ENCODE peak calls at places on chromosomes 13 and 19, in six cellular contexts. K, R, P, F, U and O are unnamed samples.

GRCh38 chr19:48638831-48639381 is 1.7 kb upstream of the DBP start:
- DNase-seq in K (no peak), R (no peak), P (no peak), F (no peak), U (no peak), O (peak)

GRCh38 chr19:35476149-35476548 is 14.1 kb downstream of the KRTDAP start:
- DNase-seq in K (no peak), R (peak), P (no peak), F (peak), U (peak), O (no peak)

GRCh38 chr13:33218426-33218825 is 67.1 kb downstream of the STARD13 start:
- DNase-seq in K (no peak), R (no peak), P (peak), F (no peak), U (no peak), O (no peak)

GRCh38 chr13:50531917-50532899 is 311.3 kb downstream of the DLEU7 start:
- DNase-seq in K (peak), R (no peak), P (peak), F (peak), U (no peak), O (peak)

GRCh38 chr13:37495046-37495445 is 103.5 kb downstream of the POSTN start:
- DNase-seq in K (no peak), R (no peak), P (peak), F (no peak), U (no peak), O (no peak)

GRCh38 chr19:34306213-34306661 is 51.9 kb downstream of the GARRE1 start:
- DNase-seq in K (no peak), R (no peak), P (no peak), F (no peak), U (no peak), O (no peak)

GRCh38 chr19:17841810-17842662 is 5.7 kb downstream of the JAK3 start:
- DNase-seq in K (peak), R (peak), P (peak), F (peak), U (peak), O (peak)

GRCh38 chr19:13015361-13016231 is 20.3 kb downstream of the NFIX start:
- DNase-seq in K (no peak), R (peak), P (peak), F (no peak), U (peak), O (no peak)

GRCh38 chr19:46224773-46225172 is 4.8 kb upstream of the IGFL1 start:
- DNase-seq in K (no peak), R (no peak), P (peak), F (no peak), U (no peak), O (no peak)
- H3K4me2 ChIP-seq in K (no peak), R (no peak), P (no peak), F (peak), U (no peak), O (no peak)

GRCh38 chr13:31092631-31093030 is 69.1 kb downstream of the HSPH1 start:
- DNase-seq in K (no peak), R (no peak), P (no peak), F (no peak), U (no peak), O (no peak)
- H3K4me2 ChIP-seq in K (no peak), R (no peak), P (no peak), F (no peak), U (no peak), O (no peak)

DNA sequence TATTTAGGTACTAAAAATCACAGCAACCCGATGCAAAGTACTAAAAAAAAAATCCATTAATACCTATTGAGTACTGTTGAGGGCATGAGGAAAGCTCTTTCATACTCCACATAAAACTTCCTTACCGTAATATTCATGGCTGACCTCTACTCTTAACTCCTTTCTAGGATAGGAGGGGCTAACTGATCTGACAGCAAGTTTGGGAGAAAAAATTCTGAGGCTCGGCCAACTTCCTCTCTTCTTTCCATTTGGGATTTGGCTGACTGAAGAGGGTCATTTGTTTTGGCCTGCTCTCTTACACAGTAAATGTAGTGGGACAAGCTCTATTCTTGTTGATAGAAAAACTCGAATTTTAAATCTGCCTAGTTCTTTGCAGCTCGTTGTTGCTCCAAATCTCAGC is 9.4 kb upstream of the USPL1 start:
- DNase-seq in K (no peak), R (no peak), P (no peak), F (no peak), U (no peak), O (no peak)
- H3K4me2 ChIP-seq in K (no peak), R (no peak), P (no peak), F (no peak), U (no peak), O (no peak)

GRCh38 chr13:51879133-51879532 is 17.4 kb downstream of the CCDC70 start:
- DNase-seq in K (no peak), R (no peak), P (no peak), F (no peak), U (peak), O (no peak)

GRCh38 chr13:51870616-51871015 is 8.8 kb downstream of the CCDC70 start:
- DNase-seq in K (no peak), R (no peak), P (no peak), F (no peak), U (no peak), O (no peak)

GRCh38 chr13:51873419-51873818 is 11.7 kb downstream of the CCDC70 start:
- DNase-seq in K (no peak), R (no peak), P (no peak), F (no peak), U (no peak), O (no peak)

GRCh38 chr13:51873837-51874236 is 12.1 kb downstream of the CCDC70 start:
- DNase-seq in K (no peak), R (no peak), P (no peak), F (no peak), U (no peak), O (no peak)

DNA sequence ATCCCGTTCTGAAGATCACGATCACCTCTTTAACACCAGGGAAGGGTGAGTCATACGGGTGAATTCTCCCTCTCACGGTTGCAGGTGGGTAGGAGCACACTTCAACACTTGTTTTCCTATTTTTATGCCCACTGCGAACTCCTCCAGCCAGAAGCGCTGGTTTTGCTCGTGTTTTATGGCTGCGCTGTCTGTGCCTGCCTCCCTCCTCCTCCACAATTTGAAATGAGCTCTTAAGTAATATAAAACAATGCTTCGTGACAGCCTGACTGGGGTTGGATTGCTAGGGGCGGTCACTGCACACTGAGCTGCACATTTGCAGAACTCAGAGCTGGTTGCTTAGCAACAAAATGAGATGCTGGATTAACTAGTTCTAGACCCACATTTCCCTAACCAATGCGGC is 12.9 kb downstream of the CCDC70 start:
- DNase-seq in K (no peak), R (peak), P (no peak), F (no peak), U (no peak), O (peak)
- H3K4me2 ChIP-seq in K (no peak), R (no peak), P (no peak), F (no peak), U (no peak), O (no peak)

GRCh38 chr13:109729031-109729870 is 57.1 kb downstream of the IRS2 start:
- DNase-seq in K (no peak), R (peak), P (no peak), F (no peak), U (peak), O (no peak)
- H3K4me2 ChIP-seq in K (no peak), R (peak), P (no peak), F (no peak), U (no peak), O (peak)